ENCODE peak calls at places on chromosomes 16 and 17, in five cellular contexts. B, L, E, I and H are unnamed samples.

GRCh38 chr17:27343294-27343693 is 49.4 kb downstream of the WSB1 start:
- DNase-seq in B (no peak), L (no peak), E (no peak), I (no peak), H (no peak)

GRCh38 chr17:13118311-13118710 is 100.5 kb upstream of the ELAC2 start:
- DNase-seq in B (no peak), L (no peak), E (no peak), I (no peak), H (no peak)

GRCh38 chr17:68398731-68399637 is 58.3 kb downstream of the WIPI1 start:
- DNase-seq in B (peak; percentile 59), L (no peak), E (peak; percentile 45), I (peak; percentile 81), H (peak; percentile 74)

GRCh38 chr16:88387177-88387576 is 4.4 kb downstream of the ZNF469 start:
- DNase-seq in B (no peak), L (no peak), E (no peak), I (peak; percentile 50), H (no peak)

GRCh38 chr17:75625813-75626486 is 7.3 kb upstream of the SMIM5 start:
- DNase-seq in B (no peak), L (no peak), E (no peak), I (peak; percentile 4), H (no peak)

GRCh38 chr17:48610282-48611211 is at the start of gene HOXB7:
- DNase-seq in B (no peak), L (no peak), E (peak; percentile 37), I (peak; percentile 62), H (peak; percentile 72)

GRCh38 chr16:10538583-10538982 is 41.8 kb downstream of the EMP2 start:
- DNase-seq in B (no peak), L (no peak), E (no peak), I (no peak), H (no peak)

GRCh38 chr17:63685578-63685977 is 14.3 kb downstream of the LIMD2 start:
- DNase-seq in B (no peak), L (no peak), E (no peak), I (no peak), H (no peak)

GRCh38 chr17:10125761-10126553 is 72.4 kb downstream of the GAS7 start:
- DNase-seq in B (no peak), L (no peak), E (no peak), I (peak; percentile 49), H (peak; percentile 57)

GRCh38 chr16:48081656-48082055 is 74.1 kb downstream of the ABCC12 start:
- DNase-seq in B (no peak), L (no peak), E (no peak), I (peak; percentile 90), H (no peak)

GRCh38 chr17:5584383-5584951 is at the start of gene NLRP1:
- DNase-seq in B (peak; percentile 46), L (peak; percentile 83), E (peak; percentile 47), I (peak; percentile 92), H (peak; percentile 89)

GRCh38 chr17:44971776-44972483 is 3.8 kb upstream of the C1QL1 start:
- DNase-seq in B (no peak), L (no peak), E (no peak), I (peak; percentile 72), H (no peak)

GRCh38 chr17:1490643-1491405 is 1.7 kb downstream of the MYO1C start:
- DNase-seq in B (peak; percentile 55), L (no peak), E (peak; percentile 56), I (no peak), H (peak; percentile 71)

GRCh38 chr17:2963332-2964027 is 99.9 kb downstream of the OR1D5 start:
- DNase-seq in B (no peak), L (peak; percentile 13), E (no peak), I (no peak), H (no peak)

GRCh38 chr17:2965621-2966275 is 97.7 kb downstream of the OR1D5 start:
- DNase-seq in B (peak; percentile 83), L (peak; percentile 73), E (no peak), I (peak; percentile 74), H (no peak)

GRCh38 chr17:2964028-2964356 is 99.4 kb downstream of the OR1D5 start:
- DNase-seq in B (no peak), L (no peak), E (no peak), I (no peak), H (no peak)

GRCh38 chr17:2964831-2965230 is 98.6 kb downstream of the OR1D5 start:
- DNase-seq in B (no peak), L (peak; percentile 15), E (no peak), I (no peak), H (no peak)

GRCh38 chr17:2964370-2964769 is 99.0 kb downstream of the OR1D5 start:
- DNase-seq in B (no peak), L (peak; percentile 13), E (no peak), I (no peak), H (no peak)
- H3K4me3 ChIP-seq in B (no peak overlapping the region), L (no peak overlapping the region), E (no peak overlapping the region), I (no peak overlapping the region), H (no peak overlapping the region)

GRCh38 chr16:70496513-70496912 is 26.8 kb downstream of the COG4 start:
- DNase-seq in B (no peak), L (no peak), E (no peak), I (no peak), H (no peak)
- TF ChIP-seq POLR2A in B (no peak), L (no peak), E (no peak), I (no peak), H (no peak)

GRCh38 chr16:56938664-56939513 is 6.9 kb downstream of the HERPUD1 start:
- DNase-seq in B (no peak), L (no peak), E (no peak), I (no peak), H (no peak)
- H3K4me3 ChIP-seq in B (no peak overlapping the region), L (no peak overlapping the region), E (no peak overlapping the region), I (no peak overlapping the region), H (no peak overlapping the region)

DNA sequence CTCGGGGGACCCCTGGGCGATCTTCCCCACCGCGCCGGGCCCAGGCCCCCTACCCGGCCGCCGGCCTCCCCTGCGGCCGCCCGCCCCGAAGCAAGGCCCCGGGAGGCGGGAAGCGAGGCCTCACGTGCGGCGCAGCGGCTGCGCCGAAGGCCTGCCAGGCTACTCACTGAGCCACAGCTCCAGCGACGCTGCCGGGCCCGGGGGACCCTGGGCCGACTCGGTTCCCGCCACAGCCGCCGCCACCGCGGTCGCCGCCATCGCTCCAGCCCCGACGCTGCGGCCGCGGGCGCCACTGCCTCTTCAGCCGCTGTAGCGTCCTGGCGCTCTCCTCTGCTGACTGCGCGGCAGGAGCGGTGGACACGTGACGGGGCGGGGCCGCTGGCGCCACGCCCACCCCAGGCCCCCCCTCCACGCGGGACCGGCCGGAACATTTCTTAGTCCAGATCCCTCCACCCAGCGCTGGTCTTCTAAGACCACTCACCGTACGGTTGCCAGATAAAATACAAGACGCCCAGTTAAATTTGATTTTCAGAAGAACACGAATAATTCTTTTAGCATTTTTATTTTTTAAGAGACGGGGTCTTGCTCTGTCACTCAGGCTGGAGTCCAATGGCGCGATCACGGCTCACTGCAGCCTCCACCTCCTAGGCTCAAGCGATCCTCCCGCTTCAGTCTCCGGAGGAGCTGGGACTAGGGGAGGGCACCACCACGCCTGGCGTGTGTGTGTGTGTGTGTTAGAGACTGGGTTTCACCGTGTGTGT is at the start of gene GGA2:
- DNase-seq in B (peak; percentile 81), L (peak; percentile 81), E (peak; percentile 83), I (peak; percentile 74), H (peak; percentile 90)
- TF ChIP-seq POLR2A in B (peak; percentile 97), L (peak; percentile 60), E (peak; percentile 80), I (peak; percentile 78), H (peak; percentile 94)

GRCh38 chr17:42895185-42895555 is 5.4 kb upstream of the G6PC1 start:
- DNase-seq in B (peak; percentile 15), L (no peak), E (peak; percentile 44), I (peak; percentile 90), H (peak; percentile 56)
- H3K4me3 ChIP-seq in B (no peak overlapping the region), L (no peak overlapping the region), E (no peak overlapping the region), I (no peak overlapping the region), H (no peak overlapping the region)